ENCODE peak calls at places on chromosomes 5 and 9, in seven cellular contexts. Z is HCT116, T is SK-N-SH, F is H1, M is K562, A is HepG2, N is GM12878. V is an unnamed sample.

GRCh38 chr9:20236676-20237075 is 385.6 kb downstream of the MLLT3 start:
- DNase-seq in A (peak; percentile 32), F (no peak), N (no peak), T (no peak), Z (no peak), M (no peak), V (no peak)

GRCh38 chr5:130135506-130135905 is 231.2 kb downstream of the CHSY3 start:
- DNase-seq in A (no peak), M (no peak), T (no peak), F (no peak), N (no peak), Z (no peak), V (no peak)

GRCh38 chr5:132498152-132498551 is 7.6 kb upstream of the IRF1 start:
- DNase-seq in M (no peak), A (no peak), F (peak; percentile 38), Z (no peak), N (no peak), T (peak; percentile 11), V (no peak)

GRCh38 chr9:70125621-70126020 is 82.0 kb downstream of the MAMDC2 start:
- DNase-seq in Z (no peak), T (no peak), M (no peak), A (no peak), F (no peak), N (no peak), V (no peak)

GRCh38 chr5:100855295-100855694 is 47.8 kb downstream of the ST8SIA4 start:
- DNase-seq in T (no peak), A (no peak), M (no peak), F (no peak), N (no peak), Z (no peak), V (no peak)

GRCh38 chr5:142925795-142926194 is 155.6 kb downstream of the ARHGAP26 start:
- DNase-seq in F (no peak), M (no peak), N (no peak), A (no peak), Z (no peak), T (no peak), V (peak; percentile 60)

GRCh38 chr5:180153991-180154390 is 55.0 kb downstream of the RASGEF1C start:
- DNase-seq in M (no peak), N (no peak), Z (no peak), A (no peak), F (peak; percentile 31), T (no peak), V (no peak)

GRCh38 chr9:18358325-18358724 is 115.6 kb upstream of the ADAMTSL1 start:
- DNase-seq in T (no peak), F (no peak), N (no peak), Z (no peak), A (no peak), M (no peak), V (no peak)

GRCh38 chr5:149824851-149825250 is 94.7 kb downstream of the PPARGC1B start:
- DNase-seq in A (no peak), N (no peak), M (no peak), Z (no peak), F (no peak), T (no peak), V (no peak)

GRCh38 chr5:119411935-119412623 is 40.2 kb upstream of the HSD17B4 start:
- DNase-seq in T (peak; percentile 58), N (peak; percentile 65), M (peak; percentile 70), Z (peak; percentile 76), A (peak; percentile 57), F (peak; percentile 65), V (peak; percentile 84)

GRCh38 chr9:94945191-94946144 is 219.0 kb downstream of the AOPEP start:
- DNase-seq in Z (no peak), A (no peak), T (no peak), N (no peak), M (peak; percentile 33), F (no peak), V (no peak)

GRCh38 chr9:22041792-22042191 is 32.7 kb upstream of the CDKN2B start:
- DNase-seq in Z (peak; percentile 29), F (no peak), A (no peak), M (no peak), T (no peak), N (no peak), V (peak; percentile 11)

GRCh38 chr5:68424799-68425537 is 209.4 kb downstream of the PIK3R1 start:
- DNase-seq in F (no peak), N (peak; percentile 67), T (no peak), Z (peak; percentile 13), M (no peak), A (no peak), V (no peak)

GRCh38 chr5:111364992-111365391 is 140.8 kb downstream of the CAMK4 start:
- DNase-seq in M (no peak), A (no peak), T (no peak), N (no peak), Z (no peak), F (no peak), V (peak; percentile 38)

GRCh38 chr5:19492861-19493260 is 495.1 kb downstream of the CDH18 start:
- DNase-seq in N (no peak), F (no peak), Z (no peak), M (no peak), A (no peak), T (no peak), V (no peak)

GRCh38 chr5:167029488-167029887 is 1262.0 kb upstream of the WWC1 start:
- DNase-seq in Z (no peak), F (no peak), T (peak; percentile 26), M (no peak), N (no peak), A (no peak), V (no peak)

DNA sequence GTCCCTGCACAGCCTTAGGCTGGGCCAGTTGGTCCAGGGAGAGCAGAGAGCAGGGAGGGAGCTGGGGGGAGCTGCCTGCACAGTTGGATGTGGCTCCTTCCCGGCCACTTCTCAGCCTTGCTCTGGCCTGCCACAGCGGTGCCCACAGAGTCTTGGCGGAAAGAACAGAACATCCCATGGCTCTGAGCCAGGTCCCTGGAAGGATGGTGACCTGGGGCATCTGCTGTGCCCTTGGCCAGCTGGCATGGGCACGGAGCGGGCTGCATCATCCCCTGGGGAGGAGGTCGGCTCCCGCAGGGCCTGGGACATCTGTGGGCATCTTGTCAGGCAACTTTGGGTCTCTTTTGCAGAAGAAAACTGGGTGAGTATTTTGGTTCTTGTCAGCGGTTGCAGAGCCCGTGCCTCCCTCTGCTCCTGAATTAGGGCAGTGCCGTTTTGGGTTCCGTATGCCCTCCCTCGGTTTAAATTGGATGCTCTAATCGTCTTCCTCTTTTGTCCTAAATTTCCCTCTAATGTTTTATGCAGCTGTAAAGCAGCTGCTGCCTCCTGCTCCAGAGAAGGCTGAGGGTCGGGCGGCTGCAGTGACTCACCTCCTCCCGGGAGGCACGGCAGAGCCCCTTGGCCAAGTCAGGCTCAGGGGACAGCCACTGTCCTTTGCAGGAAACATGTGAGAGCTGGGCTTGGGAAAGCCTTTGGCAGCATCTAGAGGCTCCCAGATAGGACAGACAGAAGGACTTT is 10.5 kb upstream of the NACC2 start:
- DNase-seq in M (no peak), T (peak; percentile 66), N (no peak), F (no peak), A (no peak), Z (no peak), V (no peak)
- TF ChIP-seq JUND in M (no peak), T (no peak), N (no peak), F (no peak), A (no peak), Z (no peak), V (no peak)

DNA sequence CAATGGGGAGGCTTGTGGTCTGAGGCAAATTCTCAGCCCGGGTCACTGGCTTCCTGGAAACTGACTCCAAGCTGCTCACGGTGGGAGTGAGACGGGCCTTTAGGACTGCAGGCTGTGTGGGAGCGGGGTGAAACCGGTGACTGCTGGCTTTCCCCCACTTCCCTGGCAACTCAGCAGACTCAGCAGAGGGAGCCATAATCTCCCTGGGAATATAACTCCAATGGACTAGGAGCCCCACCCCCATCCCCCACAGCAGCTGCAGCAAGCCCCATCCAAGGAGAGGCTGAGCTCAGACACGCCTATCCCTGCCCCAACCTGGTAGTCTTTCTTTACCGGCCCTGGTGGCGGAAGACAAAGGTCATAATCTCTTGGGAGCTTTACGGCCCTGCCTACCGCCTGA is 465.9 kb downstream of the CAAP1 start:
- DNase-seq in M (no peak), N (no peak), T (no peak), Z (no peak), A (no peak), F (peak; percentile 49), V (peak; percentile 12)
- TF ChIP-seq JUND in M (no peak), N (no peak), T (no peak), Z (no peak), A (no peak), F (no peak), V (no peak)

DNA sequence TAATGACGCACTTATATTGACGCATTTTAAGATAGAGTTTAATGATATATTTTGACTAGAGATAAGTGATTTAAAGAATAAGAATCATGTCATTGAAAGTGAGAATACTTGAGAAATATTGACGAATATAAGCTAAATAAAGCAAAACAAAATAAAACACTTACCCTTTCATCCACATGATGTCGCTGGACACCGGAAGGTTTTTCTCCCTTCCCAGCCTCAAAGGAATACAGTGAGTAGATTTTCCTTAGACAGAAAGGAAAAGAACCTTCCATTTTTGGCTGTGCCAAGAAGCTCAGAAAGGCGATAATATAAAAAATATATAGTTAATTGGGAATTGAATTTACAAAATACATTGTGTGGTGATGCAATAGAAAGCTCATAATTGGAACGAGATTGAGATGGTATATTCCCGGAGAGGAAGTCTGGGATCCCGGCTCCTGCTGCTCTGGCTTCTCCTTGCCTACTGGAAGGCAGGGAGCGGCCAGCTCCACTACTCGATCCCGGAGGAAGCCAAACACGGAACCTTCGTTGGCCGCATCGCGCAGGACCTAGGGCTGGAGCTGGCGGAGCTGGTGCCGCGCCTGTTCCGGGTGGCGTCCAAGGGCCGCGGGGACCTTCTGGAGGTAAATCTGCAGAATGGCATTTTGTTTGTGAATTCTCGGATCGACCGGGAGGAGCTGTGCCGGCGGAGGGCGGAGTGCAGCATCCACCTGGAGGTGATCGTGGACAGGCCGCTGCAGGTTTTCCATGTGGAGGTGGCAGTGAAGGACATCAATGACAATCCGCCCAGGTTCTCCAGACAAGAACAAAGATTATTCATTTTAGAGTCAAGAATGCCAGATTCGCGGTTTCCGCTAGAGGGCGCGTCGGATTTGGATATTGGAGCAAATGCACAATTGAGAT is at the start of gene PCDHA5:
- DNase-seq in M (peak; percentile 31), Z (no peak), F (no peak), N (no peak), T (no peak), A (peak; percentile 12), V (peak; percentile 90)
- TF ChIP-seq JUND in M (no peak), Z (no peak), F (no peak), N (no peak), T (no peak), A (no peak), V (no peak)

GRCh38 chr5:124705577-124705976 is 40.9 kb downstream of the ZNF608 start:
- DNase-seq in F (no peak), T (no peak), Z (no peak), N (no peak), M (no peak), A (no peak), V (no peak)

GRCh38 chr5:124704594-124705284 is 41.7 kb downstream of the ZNF608 start:
- DNase-seq in M (no peak), A (peak; percentile 23), F (no peak), Z (no peak), N (peak; percentile 76), T (no peak), V (no peak)

GRCh38 chr5:124707516-124707915 is 38.9 kb downstream of the ZNF608 start:
- DNase-seq in M (no peak), A (no peak), N (no peak), T (no peak), F (no peak), Z (no peak), V (no peak)

GRCh38 chr5:124706041-124706440 is 40.4 kb downstream of the ZNF608 start:
- DNase-seq in A (no peak), T (no peak), Z (no peak), N (no peak), F (no peak), M (no peak), V (no peak)

GRCh38 chr5:124706729-124707361 is 39.6 kb downstream of the ZNF608 start:
- DNase-seq in T (peak; percentile 70), M (no peak), F (no peak), Z (no peak), N (no peak), A (peak; percentile 9), V (no peak)
- TF ChIP-seq JUND in T (no peak), M (no peak), F (no peak), Z (no peak), N (no peak), A (no peak), V (no peak)